ENCODE peak calls at places on chromosomes 1 and 21, in eight cellular contexts. One of them, this sample, is unnamed.

GRCh38 chr1:39631361-39632331 is 7.8 kb downstream of the HEYL start:
- DNase-seq in adrenal gland: no peak
- DNase-seq in body of pancreas: no peak
- DNase-seq in uterus: no peak
- DNase-seq in Peyer's patch: no peak
- DNase-seq in IMR-90: no peak
- DNase-seq in right lobe of liver: no peak
- DNase-seq in A549: no peak
- DNase-seq in this sample: no peak

GRCh38 chr1:55040953-55041494 is 1.7 kb downstream of the PCSK9 start:
- DNase-seq in right lobe of liver: no peak
- DNase-seq in Peyer's patch: no peak
- DNase-seq in IMR-90: no peak
- DNase-seq in adrenal gland: no peak
- DNase-seq in A549: no peak
- DNase-seq in body of pancreas: no peak
- DNase-seq in uterus: no peak
- DNase-seq in this sample: no peak

GRCh38 chr21:37551406-37552355 is 185.1 kb downstream of the DYRK1A start:
- DNase-seq in IMR-90: no peak
- DNase-seq in uterus: peak
- DNase-seq in body of pancreas: peak
- DNase-seq in Peyer's patch: no peak
- DNase-seq in A549: no peak
- DNase-seq in adrenal gland: no peak
- DNase-seq in right lobe of liver: no peak
- DNase-seq in this sample: no peak

GRCh38 chr1:206769331-206769731 is 1.2 kb upstream of the IL19 start:
- DNase-seq in adrenal gland: no peak
- DNase-seq in right lobe of liver: no peak
- DNase-seq in Peyer's patch: peak
- DNase-seq in body of pancreas: no peak
- DNase-seq in A549: no peak
- DNase-seq in uterus: no peak
- DNase-seq in IMR-90: no peak
- DNase-seq in this sample: no peak

GRCh38 chr1:204927673-204928641 is 57.3 kb downstream of the NFASC start:
- DNase-seq in Peyer's patch: no peak
- DNase-seq in uterus: no peak
- DNase-seq in A549: no peak
- DNase-seq in adrenal gland: no peak
- DNase-seq in body of pancreas: no peak
- DNase-seq in IMR-90: no peak
- DNase-seq in right lobe of liver: no peak
- DNase-seq in this sample: no peak

GRCh38 chr1:11053758-11054137 is 6.1 kb downstream of the SRM start:
- DNase-seq in IMR-90: peak
- DNase-seq in body of pancreas: peak
- DNase-seq in adrenal gland: no peak
- DNase-seq in right lobe of liver: no peak
- DNase-seq in uterus: no peak
- DNase-seq in A549: no peak
- DNase-seq in Peyer's patch: no peak
- DNase-seq in this sample: no peak

GRCh38 chr1:6494627-6495026 is 3.2 kb upstream of the PLEKHG5 start:
- DNase-seq in right lobe of liver: no peak
- DNase-seq in Peyer's patch: no peak
- DNase-seq in IMR-90: no peak
- DNase-seq in A549: no peak
- DNase-seq in adrenal gland: no peak
- DNase-seq in body of pancreas: no peak
- DNase-seq in uterus: no peak
- DNase-seq in this sample: no peak

GRCh38 chr1:182083851-182084486 is 22.5 kb upstream of the ZNF648 start:
- DNase-seq in uterus: no peak
- DNase-seq in A549: no peak
- DNase-seq in right lobe of liver: no peak
- DNase-seq in Peyer's patch: no peak
- DNase-seq in body of pancreas: no peak
- DNase-seq in adrenal gland: no peak
- DNase-seq in IMR-90: no peak
- DNase-seq in this sample: no peak

GRCh38 chr1:56031011-56031410 is 548.4 kb downstream of the PLPP3 start:
- DNase-seq in Peyer's patch: no peak
- DNase-seq in adrenal gland: no peak
- DNase-seq in IMR-90: no peak
- DNase-seq in body of pancreas: no peak
- DNase-seq in right lobe of liver: no peak
- DNase-seq in A549: no peak
- DNase-seq in uterus: no peak
- DNase-seq in this sample: no peak

GRCh38 chr1:202213361-202214088 is 19.9 kb downstream of the LGR6 start:
- DNase-seq in body of pancreas: no peak
- DNase-seq in adrenal gland: no peak
- DNase-seq in uterus: no peak
- DNase-seq in A549: peak
- DNase-seq in Peyer's patch: no peak
- DNase-seq in IMR-90: no peak
- DNase-seq in right lobe of liver: no peak
- DNase-seq in this sample: no peak

GRCh38 chr1:153533689-153534201 is 2.0 kb downstream of the S100A6 start:
- DNase-seq in A549: peak
- DNase-seq in Peyer's patch: no peak
- DNase-seq in IMR-90: peak
- DNase-seq in right lobe of liver: no peak
- DNase-seq in uterus: peak
- DNase-seq in adrenal gland: peak
- DNase-seq in body of pancreas: no peak
- DNase-seq in this sample: no peak

GRCh38 chr21:37757631-37758376 is 158.5 kb downstream of the KCNJ6 start:
- DNase-seq in Peyer's patch: no peak
- DNase-seq in A549: no peak
- DNase-seq in body of pancreas: no peak
- DNase-seq in adrenal gland: no peak
- DNase-seq in uterus: no peak
- DNase-seq in IMR-90: no peak
- DNase-seq in right lobe of liver: no peak
- DNase-seq in this sample: no peak

GRCh38 chr1:182003953-182004586 is 57.4 kb downstream of the ZNF648 start:
- DNase-seq in uterus: no peak
- DNase-seq in body of pancreas: no peak
- DNase-seq in Peyer's patch: no peak
- DNase-seq in adrenal gland: no peak
- DNase-seq in right lobe of liver: no peak
- DNase-seq in IMR-90: no peak
- DNase-seq in A549: no peak
- DNase-seq in this sample: no peak

GRCh38 chr1:115877511-115877910 is 36.6 kb upstream of the NHLH2 start:
- DNase-seq in Peyer's patch: no peak
- DNase-seq in body of pancreas: no peak
- DNase-seq in A549: no peak
- DNase-seq in right lobe of liver: no peak
- DNase-seq in adrenal gland: no peak
- DNase-seq in uterus: no peak
- DNase-seq in IMR-90: no peak
- DNase-seq in this sample: no peak

GRCh38 chr1:212683357-212683722 is 16.3 kb downstream of the BATF3 start:
- DNase-seq in IMR-90: no peak
- DNase-seq in uterus: no peak
- DNase-seq in Peyer's patch: peak
- DNase-seq in A549: no peak
- DNase-seq in body of pancreas: no peak
- DNase-seq in right lobe of liver: no peak
- DNase-seq in adrenal gland: peak
- DNase-seq in this sample: no peak

GRCh38 chr1:54374766-54375165 is 31.4 kb downstream of the SSBP3 start:
- DNase-seq in Peyer's patch: no peak
- DNase-seq in uterus: peak
- DNase-seq in A549: no peak
- DNase-seq in body of pancreas: no peak
- DNase-seq in IMR-90: no peak
- DNase-seq in adrenal gland: no peak
- DNase-seq in right lobe of liver: no peak
- DNase-seq in this sample: no peak

GRCh38 chr1:3767328-3767925 is 5.1 kb upstream of the SMIM1 start:
- DNase-seq in right lobe of liver: no peak
- DNase-seq in A549: no peak
- DNase-seq in Peyer's patch: no peak
- DNase-seq in body of pancreas: no peak
- DNase-seq in IMR-90: no peak
- DNase-seq in adrenal gland: no peak
- DNase-seq in uterus: no peak
- DNase-seq in this sample: no peak

GRCh38 chr21:35926003-35926541 is 134.3 kb downstream of the SETD4 start:
- DNase-seq in A549: no peak
- DNase-seq in right lobe of liver: no peak
- DNase-seq in body of pancreas: no peak
- DNase-seq in adrenal gland: no peak
- DNase-seq in Peyer's patch: no peak
- DNase-seq in uterus: no peak
- DNase-seq in IMR-90: no peak
- DNase-seq in this sample: no peak
- TF ChIP-seq POLR2A in A549: no peak
- TF ChIP-seq POLR2A in right lobe of liver: no peak
- TF ChIP-seq POLR2A in body of pancreas: no peak
- TF ChIP-seq POLR2A in adrenal gland: no peak
- TF ChIP-seq POLR2A in Peyer's patch: no peak
- TF ChIP-seq POLR2A in uterus: no peak
- TF ChIP-seq POLR2A in IMR-90: no peak
- TF ChIP-seq POLR2A in this sample: no peak

GRCh38 chr21:46226920-46227599 is 1.5 kb downstream of the LSS start:
- DNase-seq in uterus: no peak
- DNase-seq in IMR-90: peak
- DNase-seq in A549: no peak
- DNase-seq in Peyer's patch: no peak
- DNase-seq in right lobe of liver: no peak
- DNase-seq in adrenal gland: no peak
- DNase-seq in body of pancreas: peak
- DNase-seq in this sample: no peak

GRCh38 chr21:46227811-46228344 is 696 bp downstream of the LSS start:
- DNase-seq in body of pancreas: no peak
- DNase-seq in IMR-90: no peak
- DNase-seq in right lobe of liver: no peak
- DNase-seq in Peyer's patch: no peak
- DNase-seq in uterus: no peak
- DNase-seq in adrenal gland: no peak
- DNase-seq in A549: no peak
- DNase-seq in this sample: no peak

GRCh38 chr21:46229923-46230260 is 1.3 kb upstream of the LSS start:
- DNase-seq in Peyer's patch: no peak
- DNase-seq in right lobe of liver: no peak
- DNase-seq in IMR-90: no peak
- DNase-seq in body of pancreas: no peak
- DNase-seq in uterus: no peak
- DNase-seq in adrenal gland: no peak
- DNase-seq in A549: no peak
- DNase-seq in this sample: no peak

GRCh38 chr21:46229133-46229922 is 754 bp upstream of the LSS start:
- DNase-seq in uterus: peak
- DNase-seq in adrenal gland: no peak
- DNase-seq in IMR-90: no peak
- DNase-seq in Peyer's patch: peak
- DNase-seq in body of pancreas: peak
- DNase-seq in right lobe of liver: no peak
- DNase-seq in A549: no peak
- DNase-seq in this sample: no peak

DNA sequence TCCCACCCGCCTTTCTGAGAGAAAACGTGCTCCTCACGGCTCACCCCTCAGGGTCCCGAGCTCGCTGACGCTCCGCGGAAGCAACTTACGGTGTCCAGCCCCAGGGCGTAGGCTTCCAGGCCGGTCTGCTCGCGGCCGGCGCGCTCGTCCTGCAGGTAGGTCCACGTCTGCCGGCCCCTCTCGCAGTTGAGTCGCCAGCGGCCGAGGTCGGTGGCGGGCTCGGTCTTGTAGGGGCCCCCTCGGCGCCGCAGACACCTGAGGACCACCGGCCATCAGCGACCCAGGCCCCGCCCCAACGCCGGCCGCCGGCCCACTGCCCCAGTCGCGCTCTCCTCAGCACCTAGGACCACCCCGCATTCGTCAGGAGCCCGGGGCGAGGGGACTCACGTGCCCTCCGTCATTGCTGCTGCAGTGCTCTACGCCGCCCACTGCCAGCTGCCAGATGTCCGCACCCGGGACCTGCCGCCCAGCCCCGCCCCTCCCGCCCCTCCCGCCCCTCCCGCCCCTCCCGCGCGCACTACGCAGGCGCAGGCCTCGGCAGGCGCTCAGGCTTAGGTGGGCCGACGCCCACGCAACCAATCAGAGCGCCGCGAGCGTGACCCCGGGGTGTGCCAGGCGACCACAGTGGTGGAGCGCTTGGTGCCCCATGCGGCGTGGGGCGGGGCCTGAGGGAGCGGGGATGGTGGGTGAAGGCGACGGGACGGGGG is at the start of gene LSS:
- DNase-seq in body of pancreas: peak
- DNase-seq in IMR-90: peak
- DNase-seq in Peyer's patch: peak
- DNase-seq in adrenal gland: peak
- DNase-seq in uterus: peak
- DNase-seq in right lobe of liver: peak
- DNase-seq in A549: peak
- DNase-seq in this sample: peak
- TF ChIP-seq POLR2A in body of pancreas: peak
- TF ChIP-seq POLR2A in IMR-90: peak
- TF ChIP-seq POLR2A in Peyer's patch: no peak
- TF ChIP-seq POLR2A in adrenal gland: peak
- TF ChIP-seq POLR2A in uterus: peak
- TF ChIP-seq POLR2A in right lobe of liver: peak
- TF ChIP-seq POLR2A in A549: peak
- TF ChIP-seq POLR2A in this sample: peak

GRCh38 chr1:117366281-117366981 is 818 bp upstream of the MAN1A2 start:
- DNase-seq in A549: peak
- DNase-seq in Peyer's patch: peak
- DNase-seq in body of pancreas: peak
- DNase-seq in right lobe of liver: peak
- DNase-seq in IMR-90: peak
- DNase-seq in adrenal gland: peak
- DNase-seq in uterus: peak
- DNase-seq in this sample: peak
- TF ChIP-seq POLR2A in A549: peak
- TF ChIP-seq POLR2A in Peyer's patch: peak
- TF ChIP-seq POLR2A in body of pancreas: no peak
- TF ChIP-seq POLR2A in right lobe of liver: no peak
- TF ChIP-seq POLR2A in IMR-90: no peak
- TF ChIP-seq POLR2A in adrenal gland: no peak
- TF ChIP-seq POLR2A in uterus: no peak
- TF ChIP-seq POLR2A in this sample: no peak

DNA sequence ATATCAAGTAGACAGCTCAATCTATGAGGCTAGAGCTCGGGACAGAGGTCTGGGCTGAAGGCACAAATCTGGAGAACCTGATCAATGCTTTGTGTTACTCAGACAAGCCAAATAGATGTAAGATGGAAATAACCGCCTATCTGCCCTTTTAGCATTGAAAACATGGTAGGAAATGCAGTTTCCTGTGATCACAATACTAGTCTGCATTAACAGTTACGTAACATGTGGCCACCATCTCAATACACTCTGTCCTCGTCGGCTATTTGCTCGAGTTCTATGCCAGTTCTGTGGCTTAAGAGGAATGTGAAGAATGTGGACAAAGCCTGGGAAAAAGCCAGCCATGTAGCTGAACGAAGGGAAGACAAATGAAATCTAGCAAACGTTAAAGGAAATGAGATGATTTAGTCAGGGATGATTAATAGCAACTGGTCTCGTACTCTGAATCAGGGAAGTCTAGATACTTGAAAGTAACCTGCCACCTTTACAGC is 73.3 kb downstream of the HSF2BP start:
- DNase-seq in A549: peak
- DNase-seq in uterus: peak
- DNase-seq in IMR-90: peak
- DNase-seq in adrenal gland: peak
- DNase-seq in right lobe of liver: no peak
- DNase-seq in body of pancreas: peak
- DNase-seq in Peyer's patch: no peak
- DNase-seq in this sample: peak
- TF ChIP-seq POLR2A in A549: no peak
- TF ChIP-seq POLR2A in uterus: no peak
- TF ChIP-seq POLR2A in IMR-90: no peak
- TF ChIP-seq POLR2A in adrenal gland: no peak
- TF ChIP-seq POLR2A in right lobe of liver: peak
- TF ChIP-seq POLR2A in body of pancreas: no peak
- TF ChIP-seq POLR2A in Peyer's patch: no peak
- TF ChIP-seq POLR2A in this sample: peak